ENCODE peak calls at places on chromosomes 4 and X, in four cellular contexts. One of them, this sample, is unnamed.

GRCh38 chrX:100447563-100448397 is 37.7 kb upstream of the PCDH19 start:
- DNase-seq in neural crest cell: peak; percentile 59
- DNase-seq in HL-60: no peak
- DNase-seq in NCI-H510A treated with DMSO at 0.1 percent for 48 hours: peak; percentile 8
- DNase-seq in this sample: no peak

GRCh38 chrX:16140448-16140847 is 17.1 kb downstream of the GRPR start:
- DNase-seq in NCI-H510A treated with DMSO at 0.1 percent for 48 hours: no peak
- DNase-seq in neural crest cell: no peak
- DNase-seq in HL-60: no peak
- DNase-seq in this sample: no peak

GRCh38 chr4:53558061-53558801 is 33.1 kb downstream of the LNX1 start:
- DNase-seq in HL-60: no peak
- DNase-seq in neural crest cell: no peak
- DNase-seq in NCI-H510A treated with DMSO at 0.1 percent for 48 hours: peak; percentile 20
- DNase-seq in this sample: peak; percentile 10

GRCh38 chrX:103918584-103919335 is 43.7 kb upstream of the TMSB15B start:
- DNase-seq in neural crest cell: peak; percentile 61
- DNase-seq in HL-60: no peak
- DNase-seq in NCI-H510A treated with DMSO at 0.1 percent for 48 hours: peak; percentile 50
- DNase-seq in this sample: peak; percentile 8

GRCh38 chr4:116926631-116927295 is 158.6 kb downstream of the TRAM1L1 start:
- DNase-seq in neural crest cell: no peak
- DNase-seq in HL-60: no peak
- DNase-seq in NCI-H510A treated with DMSO at 0.1 percent for 48 hours: no peak
- DNase-seq in this sample: no peak

GRCh38 chrX:83008415-83008814 is 499.7 kb upstream of the POU3F4 start:
- DNase-seq in NCI-H510A treated with DMSO at 0.1 percent for 48 hours: no peak
- DNase-seq in neural crest cell: no peak
- DNase-seq in HL-60: no peak
- DNase-seq in this sample: no peak

GRCh38 chrX:120604359-120604782 is 470 bp downstream of the MCTS1 start:
- DNase-seq in NCI-H510A treated with DMSO at 0.1 percent for 48 hours: peak; percentile 9
- DNase-seq in HL-60: peak; percentile 42
- DNase-seq in neural crest cell: no peak
- DNase-seq in this sample: no peak

GRCh38 chr4:122977103-122977502 is 54.7 kb upstream of the NUDT6 start:
- DNase-seq in neural crest cell: no peak
- DNase-seq in NCI-H510A treated with DMSO at 0.1 percent for 48 hours: no peak
- DNase-seq in HL-60: no peak
- DNase-seq in this sample: no peak

This sample was measured in NCI-H1436 treated with DMSO at 0.1 percent for 48 hours.